ENCODE peak calls at places on chromosomes 2 and 18, in nine cellular contexts. J is right cardiac atrium; F is HCT116; V is MM.1S; G is H1; C is ovary; D is naive thymus-derived CD4-positive, alpha-beta T cell; X is PC-3; R is A549. T is an unnamed sample.

GRCh38 chr2:54107455-54107764 is 8.0 kb upstream of the ACYP2 start:
- DNase-seq in V (no peak), X (no peak), C (no peak), G (no peak), R (no peak), D (no peak), J (no peak), F (no peak), T (no peak)

GRCh38 chr2:28296243-28296642 is 96.4 kb upstream of the FOSL2 start:
- DNase-seq in R (peak; percentile 44), D (no peak), J (no peak), X (peak; percentile 86), C (no peak), F (peak; percentile 21), V (no peak), G (no peak), T (no peak)

GRCh38 chr18:76697441-76697901 is 124.9 kb upstream of the ZNF236 start:
- DNase-seq in J (no peak), X (no peak), V (no peak), G (no peak), C (peak; percentile 54), D (no peak), F (no peak), R (no peak), T (no peak)

GRCh38 chr2:96832751-96833507 is 10.9 kb downstream of the ANKRD23 start:
- DNase-seq in G (peak; percentile 86), C (peak; percentile 84), X (peak; percentile 52), F (no peak), V (no peak), J (peak; percentile 78), R (peak; percentile 67), D (no peak), T (no peak)

GRCh38 chr2:59680863-59681262 is 872.6 kb downstream of the BCL11A start:
- DNase-seq in G (no peak), V (no peak), F (no peak), C (no peak), J (no peak), X (no peak), D (no peak), R (no peak), T (no peak)

GRCh38 chr18:58671122-58671940 is at the start of gene MALT1:
- DNase-seq in C (peak; percentile 97), J (peak; percentile 92), V (peak; percentile 96), G (peak; percentile 98), R (peak; percentile 88), X (peak; percentile 90), D (peak; percentile 88), F (peak; percentile 68), T (peak; percentile 93)

GRCh38 chr18:32048507-32049091 is 30.0 kb downstream of the RNF125 start:
- DNase-seq in D (no peak), R (peak; percentile 49), G (no peak), V (no peak), F (no peak), J (peak; percentile 28), X (no peak), C (no peak), T (no peak)

GRCh38 chr2:20313659-20314058 is 37.0 kb downstream of the PUM2 start:
- DNase-seq in C (no peak), D (no peak), X (no peak), V (no peak), J (no peak), R (no peak), F (no peak), G (no peak), T (no peak)

GRCh38 chr2:42923632-42924425 is 131.4 kb upstream of the HAAO start:
- DNase-seq in R (no peak), G (no peak), F (no peak), C (peak; percentile 16), V (no peak), X (no peak), J (no peak), D (no peak), T (no peak)

GRCh38 chr2:222399038-222399783 is 25.1 kb upstream of the SGPP2 start:
- DNase-seq in G (no peak), V (no peak), R (no peak), C (no peak), F (no peak), X (no peak), J (no peak), D (no peak), T (no peak)

GRCh38 chr2:150522269-150522668 is 34.8 kb upstream of the RND3 start:
- DNase-seq in R (no peak), X (no peak), D (no peak), G (no peak), F (no peak), C (no peak), J (no peak), V (no peak), T (no peak)

GRCh38 chr18:5456577-5457466 is 87.0 kb downstream of the EPB41L3 start:
- DNase-seq in J (peak; percentile 24), R (no peak), F (no peak), V (peak; percentile 47), X (no peak), G (peak; percentile 56), C (no peak), D (no peak), T (no peak)

GRCh38 chr2:31296641-31297287 is 62.8 kb downstream of the EHD3 start:
- DNase-seq in D (no peak), F (no peak), C (no peak), V (no peak), J (no peak), X (no peak), G (no peak), R (no peak), T (no peak)

GRCh38 chr2:83478037-83478436 is 981.0 kb downstream of the SUCLG1 start:
- DNase-seq in C (no peak), G (no peak), J (no peak), D (no peak), F (no peak), X (no peak), R (no peak), V (no peak), T (no peak)

GRCh38 chr2:83471708-83472107 is 987.4 kb downstream of the SUCLG1 start:
- DNase-seq in C (no peak), F (no peak), V (no peak), X (no peak), D (no peak), G (no peak), R (no peak), J (no peak), T (no peak)

GRCh38 chr2:83475371-83475770 is 983.7 kb downstream of the SUCLG1 start:
- DNase-seq in C (no peak), X (no peak), D (no peak), V (no peak), F (no peak), J (no peak), R (no peak), G (no peak), T (no peak)
- H3K4me1 ChIP-seq in C (no peaks in the 10 kb centered on the region), X (no peaks in the 10 kb centered on the region), D (no peaks in the 10 kb centered on the region), V (no peaks in the 10 kb centered on the region), F (no peaks in the 10 kb centered on the region), J (no peaks in the 10 kb centered on the region), R (no peaks in the 10 kb centered on the region), G (no peaks in the 10 kb centered on the region), T (no peaks in the 10 kb centered on the region)

DNA sequence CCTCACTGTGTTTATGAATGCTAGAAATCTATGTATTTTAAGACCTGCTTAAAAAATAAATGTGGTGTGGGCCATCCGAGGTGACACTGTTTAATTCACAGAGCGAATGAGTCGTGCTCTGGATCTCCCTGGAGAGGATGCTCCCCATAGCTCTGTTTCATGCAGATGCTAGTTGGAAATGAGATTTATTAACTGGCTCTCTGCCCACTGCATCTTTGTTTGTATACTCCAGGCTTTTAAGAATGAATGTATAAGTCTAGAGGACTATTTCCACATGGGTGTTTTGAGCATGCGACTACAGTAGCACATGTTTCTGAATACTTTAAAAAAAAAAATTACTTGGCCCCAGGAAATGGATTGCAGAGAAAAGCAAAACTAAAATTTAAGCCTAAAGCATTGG is 3.9 kb downstream of the MAPRE2 start:
- DNase-seq in V (no peak), X (no peak), R (no peak), G (no peak), J (no peak), C (no peak), F (no peak), D (no peak), T (no peak)
- H3K27ac ChIP-seq in V (no peak overlapping the region), X (no peak overlapping the region), R (no peak overlapping the region), G (no peak overlapping the region), J (no peak overlapping the region), C (peak overlapping the region; percentile 26), F (no peak overlapping the region), D (peak overlapping the region; percentile 95), T (no peak overlapping the region)

DNA sequence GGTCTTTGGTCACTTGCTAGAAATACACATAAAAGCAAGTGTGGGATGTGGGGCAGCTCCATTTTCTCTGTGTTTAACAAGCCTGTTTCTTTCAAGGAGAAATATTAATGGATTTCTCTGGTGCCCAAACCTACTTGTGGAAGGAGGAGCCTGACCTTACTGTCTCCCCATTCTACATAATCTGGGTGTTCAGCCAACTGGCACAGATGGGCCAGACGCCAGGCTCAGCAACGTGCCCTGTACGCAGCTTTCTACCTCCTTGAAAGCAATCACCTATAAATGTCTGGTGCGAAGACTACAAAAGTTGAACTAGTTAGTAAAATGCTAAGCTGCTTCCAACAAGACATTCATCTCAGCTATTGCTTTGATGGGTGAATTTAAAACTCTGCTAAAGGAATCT is 33.2 kb upstream of the MYO3B start:
- DNase-seq in J (no peak), G (no peak), X (no peak), F (no peak), C (no peak), V (no peak), R (no peak), D (no peak), T (no peak)
- H3K4me1 ChIP-seq in J (no peaks in the 10 kb centered on the region), G (no peaks in the 10 kb centered on the region), X (peaks cover 33% of the 10 kb centered on the region), F (no peaks in the 10 kb centered on the region), C (peaks cover 2% of the 10 kb centered on the region), V (no peaks in the 10 kb centered on the region), R (peaks cover 21% of the 10 kb centered on the region), D (no peaks in the 10 kb centered on the region), T (no peaks in the 10 kb centered on the region)

GRCh38 chr2:235637906-235638305 is 144.1 kb downstream of the AGAP1 start:
- DNase-seq in G (no peak), J (no peak), X (no peak), D (no peak), V (no peak), R (no peak), C (no peak), F (no peak), T (no peak)

GRCh38 chr2:235638541-235639192 is 144.8 kb downstream of the AGAP1 start:
- DNase-seq in G (no peak), X (peak; percentile 15), F (no peak), C (no peak), D (no peak), J (no peak), R (no peak), V (no peak), T (no peak)

GRCh38 chr2:235640900-235641299 is 147.1 kb downstream of the AGAP1 start:
- DNase-seq in D (no peak), G (no peak), X (no peak), J (no peak), C (no peak), R (no peak), V (no peak), F (no peak), T (no peak)

GRCh38 chr2:235639885-235640284 is 146.0 kb downstream of the AGAP1 start:
- DNase-seq in G (no peak), X (no peak), C (no peak), D (no peak), F (no peak), V (no peak), R (no peak), J (no peak), T (no peak)

DNA sequence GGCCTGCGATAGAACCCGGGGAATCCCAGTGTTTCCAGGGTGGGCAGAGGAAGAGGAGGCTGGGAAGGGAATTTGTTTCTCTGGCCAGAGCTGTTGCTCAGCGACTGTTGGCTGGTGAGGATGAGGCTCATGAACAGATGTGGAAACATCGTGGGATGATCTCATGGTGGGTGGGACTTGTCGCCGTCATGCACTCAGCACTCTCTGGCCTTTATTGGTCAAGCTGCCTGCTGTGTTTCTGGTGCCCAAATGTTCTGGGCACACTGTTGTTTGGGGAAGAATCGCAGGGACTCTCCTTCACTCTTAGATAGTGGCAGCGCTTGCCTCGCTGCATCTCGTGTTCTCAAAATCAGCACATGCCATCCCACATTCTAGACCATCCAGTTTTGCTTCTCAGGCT is 145.5 kb downstream of the AGAP1 start:
- DNase-seq in R (peak; percentile 39), D (no peak), J (peak; percentile 83), F (no peak), G (no peak), X (no peak), V (no peak), C (peak; percentile 52), T (no peak)
- H3K27ac ChIP-seq in R (no peak overlapping the region), D (no peak overlapping the region), J (peak overlapping the region; percentile 63), F (no peak overlapping the region), G (no peak overlapping the region), X (no peak overlapping the region), V (no peak overlapping the region), C (no peak overlapping the region), T (no peak overlapping the region)